ENCODE peak calls at places on chromosomes 4 and X, in five cellular contexts. E is left ventricle myocardium inferior, T is heart left ventricle, V is Panc1, G is heart right ventricle. X is an unnamed sample.

GRCh38 chrX:115650916-115651315 is 89.9 kb downstream of the PLS3 start:
- DNase-seq in E (no peak), T (no peak), V (no peak), G (peak; percentile 15), X (no peak)

GRCh38 chr4:110418641-110419040 is 57.3 kb upstream of the ENPEP start:
- DNase-seq in E (no peak), T (no peak), V (no peak), G (no peak), X (no peak)

GRCh38 chr4:88696620-88697019 is 1.0 kb downstream of the NAP1L5 start:
- DNase-seq in E (no peak), T (no peak), V (no peak), G (no peak), X (no peak)

GRCh38 chr4:7873881-7874280 is 65.8 kb downstream of the AFAP1 start:
- DNase-seq in E (no peak), T (no peak), V (no peak), G (no peak), X (no peak)

GRCh38 chrX:153647461-153648357 is 706 bp downstream of the DUSP9 start:
- DNase-seq in E (no peak), T (peak; percentile 21), V (no peak), G (no peak), X (no peak)

GRCh38 chr4:31045724-31046318 is 325.7 kb downstream of the PCDH7 start:
- DNase-seq in E (no peak), T (no peak), V (no peak), G (no peak), X (no peak)

GRCh38 chrX:68146054-68146453 is 287.2 kb downstream of the OPHN1 start:
- DNase-seq in E (no peak), T (no peak), V (no peak), G (no peak), X (no peak)

GRCh38 chr4:95129036-95129435 is 371.3 kb downstream of the BMPR1B start:
- DNase-seq in E (no peak), T (no peak), V (no peak), G (no peak), X (no peak)

GRCh38 chr4:43223820-43224219 is 331.3 kb downstream of the GRXCR1 start:
- DNase-seq in E (no peak), T (no peak), V (no peak), G (no peak), X (no peak)

GRCh38 chr4:103996059-103996458 is 276.3 kb upstream of the TACR3 start:
- DNase-seq in E (no peak), T (no peak), V (peak; percentile 33), G (no peak), X (no peak)

GRCh38 chr4:137363496-137363895 is 168.8 kb downstream of the PCDH18 start:
- DNase-seq in E (no peak), T (no peak), V (no peak), G (no peak), X (no peak)

GRCh38 chrX:78513996-78514745 is 145.0 kb downstream of the RTL3 start:
- DNase-seq in E (no peak), T (no peak), V (no peak), G (no peak), X (no peak)

GRCh38 chr4:173415885-173416658 is 17.2 kb upstream of the SCRG1 start:
- DNase-seq in E (peak; percentile 48), T (peak; percentile 50), V (no peak), G (no peak), X (no peak)

GRCh38 chrX:107713205-107714195 is 62.1 kb downstream of the TSC22D3 start:
- DNase-seq in E (no peak), T (no peak), V (no peak), G (no peak), X (peak; percentile 61)

GRCh38 chr4:184408021-184408710 is 66.2 kb downstream of the IRF2 start:
- DNase-seq in E (no peak), T (no peak), V (no peak), G (no peak), X (no peak)

GRCh38 chr4:153001626-153002025 is 65.5 kb downstream of the FHDC1 start:
- DNase-seq in E (no peak), T (no peak), V (no peak), G (no peak), X (no peak)

GRCh38 chrX:136710324-136710951 is 62.5 kb downstream of the CD40LG start:
- DNase-seq in E (no peak), T (no peak), V (no peak), G (no peak), X (no peak)

GRCh38 chr4:138390286-138390685 is 148.1 kb upstream of the SLC7A11 start:
- DNase-seq in E (no peak), T (no peak), V (no peak), G (no peak), X (no peak)

GRCh38 chr4:175246941-175247340 is 328.8 kb downstream of the ADAM29 start:
- DNase-seq in E (no peak), T (no peak), V (no peak), G (no peak), X (no peak)

GRCh38 chrX:136839196-136839595 is 41.3 kb downstream of the RBMX start:
- DNase-seq in E (no peak), T (no peak), V (no peak), G (no peak), X (no peak)

GRCh38 chrX:150841466-150842197 is 56.8 kb downstream of the CD99L2 start:
- DNase-seq in E (no peak), T (no peak), V (no peak), G (no peak), X (no peak)

GRCh38 chrX:85084770-85085393 is 81.2 kb downstream of the APOOL start:
- DNase-seq in E (no peak), T (no peak), V (no peak), G (no peak), X (peak; percentile 20)

GRCh38 chrX:120302434-120302833 is 8.8 kb downstream of the TMEM255A start:
- DNase-seq in E (no peak), T (no peak), V (no peak), G (no peak), X (peak; percentile 77)

GRCh38 chr4:177033130-177033529 is 240.4 kb upstream of the VEGFC start:
- DNase-seq in E (no peak), T (no peak), V (no peak), G (no peak), X (no peak)

GRCh38 chr4:110501826-110502225 is 25.9 kb downstream of the ENPEP start:
- DNase-seq in E (no peak), T (no peak), V (no peak), G (no peak), X (no peak)

GRCh38 chr4:108109111-108109510 is 59.6 kb downstream of the LEF1 start:
- DNase-seq in E (no peak), T (no peak), V (no peak), G (no peak), X (no peak)

GRCh38 chr4:108109997-108110416 is 58.7 kb downstream of the LEF1 start:
- DNase-seq in E (no peak), T (no peak), V (no peak), G (no peak), X (no peak)

GRCh38 chr4:108106186-108106585 is 62.5 kb downstream of the LEF1 start:
- DNase-seq in E (no peak), T (no peak), V (no peak), G (no peak), X (no peak)

GRCh38 chr4:108107729-108108382 is 60.9 kb downstream of the LEF1 start:
- DNase-seq in E (no peak), T (no peak), V (no peak), G (no peak), X (peak; percentile 40)

GRCh38 chr4:108107116-108107515 is 61.6 kb downstream of the LEF1 start:
- DNase-seq in E (no peak), T (no peak), V (no peak), G (no peak), X (no peak)
- H3K4me3 ChIP-seq in E (no peak overlapping the region), T (no peak overlapping the region), V (no peak overlapping the region), G (no peak overlapping the region), X (peak overlapping the region; percentile 26)

DNA sequence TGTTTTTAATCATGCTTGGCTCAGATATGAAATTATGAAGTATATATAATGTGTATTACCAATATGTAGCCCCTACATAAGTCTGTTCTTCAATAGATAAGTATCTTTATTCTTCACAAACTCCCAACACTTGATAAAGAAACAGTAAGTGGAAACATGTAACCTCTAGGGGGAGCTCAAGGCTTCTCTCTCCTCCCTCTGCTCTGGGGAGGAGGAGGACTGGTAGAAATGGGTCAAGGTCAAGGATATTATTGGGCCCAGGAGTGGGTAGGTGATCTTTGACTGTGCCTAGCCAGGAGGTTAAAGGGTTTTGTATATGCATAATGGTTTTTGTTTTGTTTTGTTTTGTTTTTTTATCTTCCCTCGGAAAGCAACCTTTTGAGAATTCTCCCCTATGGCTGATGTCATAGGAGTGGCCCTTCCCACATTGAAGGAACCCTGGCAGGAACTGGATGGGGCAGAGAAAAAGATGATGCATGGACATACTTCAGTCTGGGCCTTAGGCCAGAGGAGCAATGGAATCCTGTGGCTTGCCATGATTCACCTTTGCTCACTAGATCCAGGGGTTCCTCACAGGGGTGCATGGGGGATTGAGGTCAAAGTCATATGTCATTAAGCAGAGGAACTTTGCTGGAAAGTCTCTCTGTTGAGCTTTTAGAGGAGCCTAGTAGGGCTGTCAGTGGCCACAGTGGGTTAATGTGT is 460.3 kb downstream of the MID1IP1 start:
- DNase-seq in E (no peak), T (no peak), V (peak; percentile 4), G (peak; percentile 13), X (no peak)
- H3K4me1 ChIP-seq in E (no peaks in the 10 kb centered on the region), T (no peaks in the 10 kb centered on the region), V (no peaks in the 10 kb centered on the region), G (no peaks in the 10 kb centered on the region), X (peaks cover 4% of the 10 kb centered on the region)

GRCh38 chr4:127364911-127365310 is 267.8 kb upstream of the INTU start:
- DNase-seq in E (no peak), T (no peak), V (no peak), G (no peak), X (no peak)
- H3K4me3 ChIP-seq in E (no peak overlapping the region), T (no peak overlapping the region), V (no peak overlapping the region), G (no peak overlapping the region), X (no peak overlapping the region)

GRCh38 chr4:10115271-10115656 is 1.3 kb downstream of the WDR1 start:
- DNase-seq in E (no peak), T (no peak), V (no peak), G (no peak), X (no peak)

GRCh38 chr4:10116625-10117423 is at the start of gene WDR1:
- DNase-seq in E (peak; percentile 97), T (peak; percentile 99), V (peak; percentile 47), G (peak; percentile 95), X (peak; percentile 88)

GRCh38 chr4:10117424-10118354 is 1.1 kb upstream of the WDR1 start:
- DNase-seq in E (no peak), T (no peak), V (no peak), G (no peak), X (peak; percentile 62)

GRCh38 chr4:10114607-10115006 is 2.0 kb downstream of the WDR1 start:
- DNase-seq in E (no peak), T (no peak), V (no peak), G (no peak), X (no peak)

GRCh38 chr4:10115657-10116624 is 658 bp downstream of the WDR1 start:
- DNase-seq in E (no peak), T (no peak), V (no peak), G (no peak), X (peak; percentile 82)
- H3K4me1 ChIP-seq in E (peaks cover 62% of the 10 kb centered on the region), T (peaks cover 30% of the 10 kb centered on the region), V (peaks cover 12% of the 10 kb centered on the region), G (peaks cover 34% of the 10 kb centered on the region), X (peaks cover 78% of the 10 kb centered on the region)

GRCh38 chrX:154761977-154762528 is 611 bp upstream of the DKC1 start:
- DNase-seq in E (no peak), T (no peak), V (no peak), G (no peak), X (no peak)
- H3K4me3 ChIP-seq in E (peak overlapping the region; percentile 82), T (peak overlapping the region; percentile 69), V (peak overlapping the region; percentile 97), G (peak overlapping the region; percentile 75), X (peak overlapping the region; percentile 87)

X was measured in CD8-positive, alpha-beta memory T cell.